ENCODE peak calls at places on chromosomes 4 and X, in six cellular contexts. H is iris pigment epithelial cell, W is RKO, R is KG1, G is AG20443, K is NCI-H1092. Y is an unnamed sample.

GRCh38 chr4:150217804-150218203 is 139.6 kb downstream of the DCLK2 start:
- DNase-seq in W (no peak), R (no peak), H (no peak), G (no peak), K (peak; percentile 66), Y (no peak)

GRCh38 chrX:110219920-110220319 is 98.0 kb downstream of the AMMECR1 start:
- DNase-seq in H (peak; percentile 51), G (peak; percentile 9), K (no peak), W (peak; percentile 76), R (no peak), Y (no peak)

GRCh38 chr4:10336471-10336870 is 120.8 kb downstream of the ZNF518B start:
- DNase-seq in K (no peak), W (no peak), R (no peak), H (no peak), G (peak; percentile 75), Y (no peak)

GRCh38 chrX:65576160-65576559 is 41.6 kb upstream of the LAS1L start:
- DNase-seq in H (no peak), K (no peak), G (no peak), R (no peak), W (no peak), Y (no peak)

GRCh38 chrX:37425370-37425769 is 76.2 kb downstream of the PRRG1 start:
- DNase-seq in H (peak; percentile 44), W (no peak), K (no peak), G (no peak), R (no peak), Y (no peak)

GRCh38 chr4:99624141-99624719 is 33.4 kb downstream of the C4orf54 start:
- DNase-seq in R (no peak), H (no peak), K (no peak), G (no peak), W (no peak), Y (peak; percentile 31)

GRCh38 chr4:54076673-54077072 is 12.3 kb upstream of the CHIC2 start:
- DNase-seq in G (no peak), H (no peak), W (no peak), K (no peak), R (no peak), Y (no peak)

GRCh38 chr4:124079174-124079780 is 633.3 kb downstream of the ANKRD50 start:
- DNase-seq in K (no peak), H (peak; percentile 75), R (no peak), W (no peak), G (no peak), Y (no peak)

GRCh38 chr4:138305055-138305454 is 62.9 kb upstream of the SLC7A11 start:
- DNase-seq in K (no peak), W (no peak), H (no peak), R (no peak), G (no peak), Y (no peak)

GRCh38 chrX:108091878-108092291 is 307 bp downstream of the ATG4A start:
- DNase-seq in W (peak; percentile 52), H (no peak), K (no peak), G (no peak), R (no peak), Y (no peak)

GRCh38 chrX:35288657-35289056 is 346.1 kb downstream of the FAM47B start:
- DNase-seq in G (no peak), H (no peak), R (no peak), K (no peak), W (no peak), Y (no peak)

GRCh38 chrX:41300758-41301437 is 33.1 kb upstream of the DDX3X start:
- DNase-seq in H (peak; percentile 88), R (no peak), G (no peak), W (no peak), K (no peak), Y (no peak)

GRCh38 chrX:48957477-48957826 is at the start of gene OTUD5:
- DNase-seq in G (peak; percentile 55), R (no peak), K (peak; percentile 66), H (peak; percentile 52), W (peak; percentile 73), Y (no peak)

GRCh38 chr4:142874684-142875083 is 28.6 kb upstream of the INPP4B start:
- DNase-seq in R (no peak), H (no peak), W (no peak), G (no peak), K (no peak), Y (no peak)

GRCh38 chrX:9681422-9681821 is 84.2 kb downstream of the GPR143 start:
- DNase-seq in K (no peak), W (no peak), G (no peak), R (no peak), H (peak; percentile 79), Y (peak; percentile 77)

GRCh38 chr4:106691749-106692148 is 323.2 kb upstream of the GIMD1 start:
- DNase-seq in G (no peak), K (no peak), W (no peak), H (no peak), R (no peak), Y (no peak)

GRCh38 chrX:48540480-48540879 is 966 bp downstream of the TBC1D25 start:
- DNase-seq in W (no peak), R (no peak), K (no peak), G (no peak), H (no peak), Y (no peak)

GRCh38 chr4:7007142-7007907 is 35.8 kb upstream of the TADA2B start:
- DNase-seq in G (no peak), R (no peak), K (no peak), H (no peak), W (no peak), Y (no peak)

GRCh38 chr4:181566490-181566889 is 676.7 kb upstream of the TENM3 start:
- DNase-seq in K (no peak), G (peak; percentile 59), W (no peak), R (no peak), H (peak; percentile 16), Y (no peak)

GRCh38 chr4:1195109-1195671 is 22.8 kb upstream of the SPON2 start:
- DNase-seq in G (peak; percentile 2), W (no peak), K (no peak), R (no peak), H (no peak), Y (no peak)

GRCh38 chr4:76498550-76498949 is 63.5 kb downstream of the SHROOM3 start:
- DNase-seq in R (no peak), G (no peak), K (no peak), H (no peak), W (no peak), Y (no peak)

GRCh38 chr4:94960703-94961102 is 202.9 kb downstream of the BMPR1B start:
- DNase-seq in W (no peak), K (no peak), R (no peak), G (no peak), H (no peak), Y (no peak)

GRCh38 chrX:47078129-47079043 is at the start of gene RGN:
- DNase-seq in H (no peak), W (no peak), K (no peak), R (no peak), G (peak; percentile 50), Y (no peak)

GRCh38 chr4:7938513-7939376 is 916 bp downstream of the AFAP1 start:
- DNase-seq in R (no peak), H (peak; percentile 28), W (no peak), K (no peak), G (peak; percentile 54), Y (no peak)

GRCh38 chr4:11628093-11628725 is 199.5 kb upstream of the HS3ST1 start:
- DNase-seq in H (peak; percentile 36), G (no peak), W (no peak), R (no peak), K (no peak), Y (no peak)

GRCh38 chr4:123233409-123233808 is 163.2 kb upstream of the SPRY1 start:
- DNase-seq in G (no peak), K (no peak), R (no peak), W (no peak), H (peak; percentile 22), Y (no peak)

GRCh38 chr4:42417491-42417890 is 20.2 kb downstream of the SHISA3 start:
- DNase-seq in G (no peak), H (no peak), R (no peak), W (no peak), K (no peak), Y (no peak)

GRCh38 chr4:151322565-151322964 is 2.8 kb downstream of the SH3D19 start:
- DNase-seq in H (peak; percentile 27), W (no peak), G (no peak), R (no peak), K (no peak), Y (no peak)

GRCh38 chrX:109691752-109692151 is 41.3 kb downstream of the ACSL4 start:
- DNase-seq in W (no peak), H (no peak), G (no peak), K (no peak), R (no peak), Y (no peak)